ENCODE peak calls at places on chromosomes 11 and 22, in six cellular contexts. C is neural progenitor cell, W is transverse colon, S is PC-3, R is hepatocyte, K is brain microvascular endothelial cell. L is an unnamed sample.

GRCh38 chr11:27215471-27216267 is 147.3 kb downstream of the CCDC34 start:
- DNase-seq in C (no peak), W (no peak), S (no peak), R (no peak), K (no peak), L (no peak)

GRCh38 chr11:55942785-55943392 is 6.7 kb upstream of the OR5I1 start:
- DNase-seq in C (peak; percentile 66), W (no peak), S (peak; percentile 77), R (peak; percentile 75), K (peak; percentile 1), L (peak; percentile 3)

GRCh38 chr11:128568166-128568778 is 19.1 kb downstream of the ETS1 start:
- DNase-seq in C (no peak), W (no peak), S (no peak), R (no peak), K (no peak), L (no peak)

GRCh38 chr11:112658521-112658920 is 302.7 kb upstream of the NCAM1 start:
- DNase-seq in C (no peak), W (no peak), S (no peak), R (no peak), K (no peak), L (no peak)

GRCh38 chr11:131498631-131499053 is 128.2 kb downstream of the NTM start:
- DNase-seq in C (peak; percentile 12), W (no peak), S (no peak), R (no peak), K (no peak), L (no peak)

GRCh38 chr11:119024430-119025098 is 6.0 kb downstream of the TRAPPC4 start:
- DNase-seq in C (no peak), W (no peak), S (no peak), R (no peak), K (no peak), L (no peak)

GRCh38 chr22:43151251-43152000 is at the start of gene TSPO:
- DNase-seq in C (peak; percentile 54), W (peak; percentile 84), S (peak; percentile 39), R (peak; percentile 71), K (no peak), L (peak; percentile 46)

GRCh38 chr11:40445391-40445790 is 1014.1 kb downstream of the LRRC4C start:
- DNase-seq in C (peak; percentile 8), W (no peak), S (no peak), R (no peak), K (no peak), L (no peak)

GRCh38 chr11:120229451-120230424 is 10.2 kb upstream of the POU2F3 start:
- DNase-seq in C (peak; percentile 68), W (no peak), S (peak; percentile 64), R (no peak), K (no peak), L (peak; percentile 63)

GRCh38 chr11:70618471-70619101 is 220.3 kb downstream of the CTTN start:
- DNase-seq in C (peak; percentile 44), W (peak; percentile 67), S (no peak), R (no peak), K (no peak), L (no peak)

DNA sequence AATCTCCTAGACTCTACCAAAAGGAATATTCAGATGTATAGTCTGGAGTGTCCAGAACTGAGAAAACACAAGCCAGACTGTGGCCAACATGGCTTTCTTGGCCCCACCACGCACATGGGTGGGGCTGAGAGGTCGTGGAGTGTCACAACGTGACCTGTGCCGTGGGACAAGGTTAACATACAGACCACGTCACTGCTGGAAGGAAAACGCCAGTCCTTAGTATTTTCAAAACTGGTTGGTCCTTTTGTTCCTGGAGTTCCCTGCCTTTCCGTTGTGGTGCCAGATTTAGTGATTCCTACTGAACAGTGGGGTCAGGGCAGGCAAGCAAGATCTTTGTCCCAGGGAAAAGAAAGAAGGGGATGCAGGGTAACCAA is 26.6 kb upstream of the MN1 start:
- DNase-seq in C (no peak), W (no peak), S (no peak), R (no peak), K (no peak), L (no peak)
- H3K27ac ChIP-seq in C (no peak overlapping the region), W (no peak overlapping the region), S (no peak overlapping the region), R (no peak overlapping the region), K (no peak overlapping the region), L (no peak overlapping the region)

GRCh38 chr11:125258626-125259025 is 94.1 kb downstream of the PKNOX2 start:
- DNase-seq in C (no peak), W (no peak), S (no peak), R (no peak), K (no peak), L (no peak)
- TF ChIP-seq CTCF in C (no peak), W (no peak), S (no peak), R (no peak), K (peak; percentile 7), L (no peak)

GRCh38 chr11:33383920-33384209 is 126.7 kb downstream of the HIPK3 start:
- DNase-seq in C (no peak), W (no peak), S (no peak), R (no peak), K (no peak), L (no peak)
- H3K27ac ChIP-seq in C (no peak overlapping the region), W (no peak overlapping the region), S (no peak overlapping the region), R (no peak overlapping the region), K (no peak overlapping the region), L (no peak overlapping the region)

GRCh38 chr11:31160504-31161422 is 208.8 kb downstream of the DCDC1 start:
- DNase-seq in C (peak; percentile 58), W (no peak), S (peak; percentile 40), R (no peak), K (no peak), L (no peak)
- TF ChIP-seq CTCF in C (peak; percentile 67), W (no peak), S (peak; percentile 46), R (no peak), K (peak; percentile 47), L (no peak)

DNA sequence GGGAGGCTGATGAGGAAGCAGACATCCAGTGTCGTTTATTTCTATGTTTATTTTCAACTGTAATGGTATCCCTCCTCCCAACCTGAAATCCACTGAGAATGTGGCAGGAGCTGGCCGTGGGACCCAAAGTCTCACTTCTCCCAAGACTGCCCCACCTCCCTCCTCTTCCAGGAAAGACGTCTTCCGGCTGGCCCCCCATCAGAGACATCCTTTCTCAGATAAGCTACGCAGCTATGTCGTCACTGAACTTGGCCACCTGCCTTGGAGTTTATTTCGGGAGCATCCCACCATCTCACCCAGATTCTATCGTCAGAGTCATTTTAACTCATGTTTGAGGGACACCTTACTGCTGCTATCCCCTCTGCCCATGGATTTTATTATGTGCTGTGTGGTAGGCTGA is 13.9 kb downstream of the TMEM184B start:
- DNase-seq in C (no peak), W (no peak), S (no peak), R (no peak), K (peak; percentile 62), L (no peak)
- H3K27ac ChIP-seq in C (no peak overlapping the region), W (peak overlapping the region; percentile 87), S (no peak overlapping the region), R (peak overlapping the region; percentile 93), K (no peak overlapping the region), L (peak overlapping the region; percentile 41)

DNA sequence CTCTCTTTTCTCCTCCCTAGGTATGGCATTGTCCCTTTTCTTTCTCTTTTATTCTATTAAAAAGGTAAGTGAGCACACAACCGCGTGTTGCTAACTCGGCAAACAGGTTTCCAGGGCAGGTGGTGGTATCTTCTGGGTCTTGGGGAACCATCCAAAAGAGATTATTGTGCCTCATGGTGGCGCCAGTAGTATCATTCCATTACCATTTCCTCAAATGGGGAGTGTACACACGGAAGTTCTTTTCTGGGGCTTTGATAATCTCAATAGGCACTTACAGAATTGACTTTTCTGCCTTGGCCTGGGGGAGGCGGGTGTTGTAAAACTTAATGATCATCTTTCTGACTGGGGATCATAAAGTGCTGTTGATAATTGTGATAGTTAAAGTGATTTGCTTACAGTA is 234.1 kb downstream of the KIRREL3 start:
- DNase-seq in C (no peak), W (peak; percentile 19), S (peak; percentile 4), R (peak; percentile 17), K (no peak), L (no peak)
- TF ChIP-seq CTCF in C (no peak), W (no peak), S (no peak), R (no peak), K (no peak), L (no peak)

GRCh38 chr11:11622772-11623531 is 1.1 kb upstream of the GALNT18 start:
- DNase-seq in C (no peak), W (no peak), S (no peak), R (peak; percentile 63), K (no peak), L (no peak)
- H3K27ac ChIP-seq in C (no peak overlapping the region), W (no peak overlapping the region), S (no peak overlapping the region), R (peak overlapping the region; percentile 20), K (no peak overlapping the region), L (peak overlapping the region; percentile 75)